ENCODE peak calls at places on chromosomes 11 and 22, in four cellular contexts. One of them, this sample, is unnamed.

GRCh38 chr11:3837793-3838192 is 3.0 kb downstream of the RHOG start:
- DNase-seq in omental fat pad: no peak
- DNase-seq in heart right ventricle: peak
- DNase-seq in cardiac fibroblast: peak
- DNase-seq in this sample: no peak

GRCh38 chr22:19553201-19553600 is 29.0 kb upstream of the CLDN5 start:
- DNase-seq in omental fat pad: no peak
- DNase-seq in heart right ventricle: no peak
- DNase-seq in cardiac fibroblast: no peak
- DNase-seq in this sample: no peak

GRCh38 chr22:37802310-37803194 is 5.2 kb upstream of the GCAT start:
- DNase-seq in omental fat pad: no peak
- DNase-seq in heart right ventricle: peak
- DNase-seq in cardiac fibroblast: peak
- DNase-seq in this sample: no peak

GRCh38 chr22:30776476-30776875 is 81.8 kb downstream of the OSBP2 start:
- DNase-seq in omental fat pad: no peak
- DNase-seq in heart right ventricle: no peak
- DNase-seq in cardiac fibroblast: no peak
- DNase-seq in this sample: no peak

GRCh38 chr11:10807629-10808552 is 835 bp downstream of the EIF4G2 start:
- DNase-seq in omental fat pad: peak
- DNase-seq in heart right ventricle: peak
- DNase-seq in cardiac fibroblast: peak
- DNase-seq in this sample: peak

GRCh38 chr11:77407613-77408012 is 66.3 kb downstream of the PAK1 start:
- DNase-seq in omental fat pad: peak
- DNase-seq in heart right ventricle: peak
- DNase-seq in cardiac fibroblast: peak
- DNase-seq in this sample: no peak

GRCh38 chr11:9688716-9689511 is 25.0 kb downstream of the SWAP70 start:
- DNase-seq in omental fat pad: no peak
- DNase-seq in heart right ventricle: peak
- DNase-seq in cardiac fibroblast: peak
- DNase-seq in this sample: no peak

GRCh38 chr22:49112176-49112575 is 715.5 kb downstream of the BRD1 start:
- DNase-seq in omental fat pad: no peak
- DNase-seq in heart right ventricle: no peak
- DNase-seq in cardiac fibroblast: no peak
- DNase-seq in this sample: no peak

GRCh38 chr11:64722141-64723050 is 601 bp downstream of the NRXN2 start:
- DNase-seq in omental fat pad: no peak
- DNase-seq in heart right ventricle: no peak
- DNase-seq in cardiac fibroblast: no peak
- DNase-seq in this sample: no peak

GRCh38 chr11:19746081-19746480 is 33.4 kb downstream of the NAV2 start:
- DNase-seq in omental fat pad: no peak
- DNase-seq in heart right ventricle: no peak
- DNase-seq in cardiac fibroblast: no peak
- DNase-seq in this sample: no peak

GRCh38 chr11:2996976-2997375 is 4.8 kb upstream of the NAP1L4 start:
- DNase-seq in omental fat pad: no peak
- DNase-seq in heart right ventricle: no peak
- DNase-seq in cardiac fibroblast: no peak
- DNase-seq in this sample: no peak

GRCh38 chr11:87252869-87253268 is 215.1 kb downstream of the TMEM135 start:
- DNase-seq in omental fat pad: no peak
- DNase-seq in heart right ventricle: no peak
- DNase-seq in cardiac fibroblast: peak
- DNase-seq in this sample: no peak

GRCh38 chr11:63791495-63792167 is 21.6 kb upstream of the SPINDOC start:
- DNase-seq in omental fat pad: no peak
- DNase-seq in heart right ventricle: no peak
- DNase-seq in cardiac fibroblast: no peak
- DNase-seq in this sample: no peak

GRCh38 chr11:83158965-83159900 is 2.3 kb downstream of the PCF11 start:
- DNase-seq in omental fat pad: no peak
- DNase-seq in heart right ventricle: no peak
- DNase-seq in cardiac fibroblast: no peak
- DNase-seq in this sample: no peak

GRCh38 chr11:32088117-32088941 is 2.5 kb upstream of the RCN1 start:
- DNase-seq in omental fat pad: no peak
- DNase-seq in heart right ventricle: peak
- DNase-seq in cardiac fibroblast: peak
- DNase-seq in this sample: peak

GRCh38 chr22:37179126-37179470 is 8.9 kb downstream of the C1QTNF6 start:
- DNase-seq in omental fat pad: no peak
- DNase-seq in heart right ventricle: no peak
- DNase-seq in cardiac fibroblast: no peak
- DNase-seq in this sample: no peak

GRCh38 chr22:30922151-30922611 is 46.4 kb downstream of the MORC2 start:
- DNase-seq in omental fat pad: no peak
- DNase-seq in heart right ventricle: peak
- DNase-seq in cardiac fibroblast: peak
- DNase-seq in this sample: no peak

GRCh38 chr11:73950869-73951710 is at the start of gene DNAJB13:
- DNase-seq in omental fat pad: no peak
- DNase-seq in heart right ventricle: no peak
- DNase-seq in cardiac fibroblast: peak
- DNase-seq in this sample: no peak

GRCh38 chr11:134586726-134587125 is 174.7 kb upstream of the B3GAT1 start:
- DNase-seq in omental fat pad: no peak
- DNase-seq in heart right ventricle: no peak
- DNase-seq in cardiac fibroblast: no peak
- DNase-seq in this sample: no peak

GRCh38 chr11:63993100-63993499 is 6.9 kb downstream of the OTUB1 start:
- DNase-seq in omental fat pad: no peak
- DNase-seq in heart right ventricle: no peak
- DNase-seq in cardiac fibroblast: no peak
- DNase-seq in this sample: no peak

GRCh38 chr22:38505595-38506117 is 455 bp downstream of the DDX17 start:
- DNase-seq in omental fat pad: no peak
- DNase-seq in heart right ventricle: peak
- DNase-seq in cardiac fibroblast: peak
- DNase-seq in this sample: peak

GRCh38 chr11:1084561-1085439 is 10.1 kb downstream of the MUC2 start:
- DNase-seq in omental fat pad: no peak
- DNase-seq in heart right ventricle: no peak
- DNase-seq in cardiac fibroblast: no peak
- DNase-seq in this sample: no peak
- TF ChIP-seq CTCF in omental fat pad: no peak
- TF ChIP-seq CTCF in heart right ventricle: no peak
- TF ChIP-seq CTCF in cardiac fibroblast: no peak
- TF ChIP-seq CTCF in this sample: no peak

GRCh38 chr11:777288-778255 is at the start of gene GATD1:
- DNase-seq in omental fat pad: peak
- DNase-seq in heart right ventricle: peak
- DNase-seq in cardiac fibroblast: peak
- DNase-seq in this sample: peak
- TF ChIP-seq CTCF in omental fat pad: no peak
- TF ChIP-seq CTCF in heart right ventricle: no peak
- TF ChIP-seq CTCF in cardiac fibroblast: no peak
- TF ChIP-seq CTCF in this sample: peak

GRCh38 chr11:6502382-6502781 is 5.3 kb downstream of the DNHD1 start:
- DNase-seq in omental fat pad: no peak
- DNase-seq in heart right ventricle: no peak
- DNase-seq in cardiac fibroblast: no peak
- DNase-seq in this sample: no peak

GRCh38 chr11:6505577-6506240 is 8.6 kb downstream of the DNHD1 start:
- DNase-seq in omental fat pad: no peak
- DNase-seq in heart right ventricle: peak
- DNase-seq in cardiac fibroblast: peak
- DNase-seq in this sample: peak
- TF ChIP-seq CTCF in omental fat pad: peak
- TF ChIP-seq CTCF in heart right ventricle: peak
- TF ChIP-seq CTCF in cardiac fibroblast: peak
- TF ChIP-seq CTCF in this sample: peak

GRCh38 chr11:93113824-93114223 is 84.0 kb downstream of the SLC36A4 start:
- DNase-seq in omental fat pad: no peak
- DNase-seq in heart right ventricle: no peak
- DNase-seq in cardiac fibroblast: no peak
- DNase-seq in this sample: no peak
- TF ChIP-seq CTCF in omental fat pad: no peak
- TF ChIP-seq CTCF in heart right ventricle: no peak
- TF ChIP-seq CTCF in cardiac fibroblast: no peak
- TF ChIP-seq CTCF in this sample: no peak

GRCh38 chr11:119031912-119032280 is 1.2 kb upstream of the SLC37A4 start:
- DNase-seq in omental fat pad: no peak
- DNase-seq in heart right ventricle: no peak
- DNase-seq in cardiac fibroblast: no peak
- DNase-seq in this sample: no peak

GRCh38 chr11:119029069-119029339 is 1.7 kb downstream of the SLC37A4 start:
- DNase-seq in omental fat pad: no peak
- DNase-seq in heart right ventricle: no peak
- DNase-seq in cardiac fibroblast: no peak
- DNase-seq in this sample: no peak

GRCh38 chr11:119030029-119030328 is 698 bp downstream of the SLC37A4 start:
- DNase-seq in omental fat pad: no peak
- DNase-seq in heart right ventricle: no peak
- DNase-seq in cardiac fibroblast: no peak
- DNase-seq in this sample: no peak

GRCh38 chr11:119029340-119030028 is 1.2 kb downstream of the SLC37A4 start:
- DNase-seq in omental fat pad: no peak
- DNase-seq in heart right ventricle: peak
- DNase-seq in cardiac fibroblast: no peak
- DNase-seq in this sample: peak

GRCh38 chr11:119030329-119031047 is at the start of gene SLC37A4:
- DNase-seq in omental fat pad: peak
- DNase-seq in heart right ventricle: peak
- DNase-seq in cardiac fibroblast: peak
- DNase-seq in this sample: peak
- TF ChIP-seq CTCF in omental fat pad: no peak
- TF ChIP-seq CTCF in heart right ventricle: no peak
- TF ChIP-seq CTCF in cardiac fibroblast: no peak
- TF ChIP-seq CTCF in this sample: no peak

GRCh38 chr11:65891180-65892136 is 985 bp downstream of the CCDC85B start:
- DNase-seq in omental fat pad: no peak
- DNase-seq in heart right ventricle: peak
- DNase-seq in cardiac fibroblast: peak
- DNase-seq in this sample: no peak
- TF ChIP-seq CTCF in omental fat pad: no peak
- TF ChIP-seq CTCF in heart right ventricle: peak
- TF ChIP-seq CTCF in cardiac fibroblast: peak
- TF ChIP-seq CTCF in this sample: no peak

DNA sequence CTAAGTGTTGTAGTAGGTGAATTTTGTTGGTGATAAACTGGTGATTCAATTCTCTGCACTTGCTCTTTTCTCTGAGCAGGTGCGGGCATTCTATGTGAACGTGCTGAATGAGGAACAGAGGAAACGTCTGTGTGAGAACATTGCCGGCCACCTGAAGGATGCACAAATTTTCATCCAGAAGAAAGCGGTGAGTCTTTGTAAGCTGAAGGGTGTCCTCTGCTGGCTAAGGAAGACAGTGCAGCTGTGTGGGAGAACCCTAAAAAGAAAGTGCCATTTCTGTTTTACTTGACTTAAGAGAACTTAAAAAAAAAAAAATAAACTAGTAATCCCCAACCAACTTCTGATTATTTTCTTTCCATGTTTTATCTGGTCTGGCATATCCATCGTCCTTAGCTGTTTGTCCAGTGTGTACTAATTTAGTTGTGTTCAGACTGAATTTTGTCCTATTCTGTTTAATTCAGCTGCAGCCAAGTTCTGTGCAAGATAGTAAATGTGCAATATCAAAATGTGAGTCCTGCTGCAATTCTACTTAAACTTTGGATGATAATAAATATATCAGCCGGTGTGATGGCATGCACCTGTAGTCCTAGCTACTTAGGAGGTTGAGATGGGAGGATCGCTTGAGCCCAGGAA is 29.6 kb downstream of the CAT start:
- DNase-seq in omental fat pad: no peak
- DNase-seq in heart right ventricle: no peak
- DNase-seq in cardiac fibroblast: peak
- DNase-seq in this sample: no peak
- TF ChIP-seq CTCF in omental fat pad: no peak
- TF ChIP-seq CTCF in heart right ventricle: peak
- TF ChIP-seq CTCF in cardiac fibroblast: peak
- TF ChIP-seq CTCF in this sample: no peak

GRCh38 chr11:62602141-62603071 is 741 bp upstream of the MTA2 start:
- DNase-seq in omental fat pad: no peak
- DNase-seq in heart right ventricle: peak
- DNase-seq in cardiac fibroblast: no peak
- DNase-seq in this sample: peak
- TF ChIP-seq CTCF in omental fat pad: no peak
- TF ChIP-seq CTCF in heart right ventricle: peak
- TF ChIP-seq CTCF in cardiac fibroblast: no peak
- TF ChIP-seq CTCF in this sample: no peak

GRCh38 chr22:26086359-26086758 is 82.9 kb upstream of the SEZ6L start:
- DNase-seq in omental fat pad: no peak
- DNase-seq in heart right ventricle: no peak
- DNase-seq in cardiac fibroblast: no peak
- DNase-seq in this sample: no peak
- TF ChIP-seq CTCF in omental fat pad: no peak
- TF ChIP-seq CTCF in heart right ventricle: peak
- TF ChIP-seq CTCF in cardiac fibroblast: no peak
- TF ChIP-seq CTCF in this sample: no peak

DNA sequence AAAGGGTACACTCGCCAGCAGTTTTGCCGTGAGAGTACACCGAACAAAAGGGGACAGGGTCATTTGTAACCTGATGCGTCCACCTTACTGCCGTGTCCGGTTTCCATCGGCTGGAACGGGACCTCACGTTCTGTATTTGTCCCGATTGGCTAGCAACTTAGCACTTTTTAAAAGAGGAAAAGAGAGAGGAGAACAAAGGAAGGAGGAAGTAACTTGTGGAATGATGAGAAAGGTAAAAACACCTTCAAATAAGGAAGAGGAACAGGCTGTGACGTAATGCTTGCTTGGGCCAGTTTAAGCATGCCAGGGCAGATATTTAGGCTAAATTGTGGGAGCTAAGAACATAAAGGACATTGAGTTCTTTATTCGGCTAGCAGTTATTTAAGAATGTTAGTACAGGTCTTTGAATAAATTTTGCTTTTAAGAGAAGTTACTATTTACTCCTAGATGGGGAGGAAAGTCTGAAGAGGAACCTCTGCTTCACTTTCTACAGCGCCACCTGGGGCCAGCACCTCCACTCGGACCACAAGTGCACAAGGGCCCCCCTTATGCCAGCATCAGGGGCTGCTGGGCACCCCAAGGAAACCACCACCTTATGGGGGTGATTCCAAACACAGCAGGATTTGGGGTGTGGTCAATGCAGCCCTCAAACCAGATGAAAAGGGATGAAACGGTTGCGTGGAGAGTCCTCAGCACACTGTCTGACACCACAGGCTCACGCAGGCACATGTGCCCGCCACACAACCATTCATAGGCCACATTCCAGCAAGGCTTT is 5.8 kb downstream of the ARSA start:
- DNase-seq in omental fat pad: no peak
- DNase-seq in heart right ventricle: no peak
- DNase-seq in cardiac fibroblast: no peak
- DNase-seq in this sample: no peak
- TF ChIP-seq CTCF in omental fat pad: no peak
- TF ChIP-seq CTCF in heart right ventricle: no peak
- TF ChIP-seq CTCF in cardiac fibroblast: peak
- TF ChIP-seq CTCF in this sample: no peak